ENCODE peak calls at places on chromosome 7, in four cellular contexts. One of them, this sample, is unnamed.

GRCh38 chr7:98559958-98560357 is 57.1 kb upstream of the NPTX2 start:
- DNase-seq in GM12878: no peak
- DNase-seq in K562: no peak
- DNase-seq in HepG2: no peak
- DNase-seq in this sample: no peak

GRCh38 chr7:88835147-88835728 is 39.7 kb upstream of the TEX47 start:
- DNase-seq in GM12878: peak; percentile 15
- DNase-seq in K562: peak; percentile 22
- DNase-seq in HepG2: peak; percentile 27
- DNase-seq in this sample: peak; percentile 31

GRCh38 chr7:24029068-24029467 is 254.9 kb upstream of the NPY start:
- DNase-seq in GM12878: no peak
- DNase-seq in K562: no peak
- DNase-seq in HepG2: no peak
- DNase-seq in this sample: no peak

GRCh38 chr7:149003018-149003417 is 25.3 kb downstream of the PDIA4 start:
- DNase-seq in GM12878: no peak
- DNase-seq in K562: no peak
- DNase-seq in HepG2: no peak
- DNase-seq in this sample: no peak

GRCh38 chr7:103636153-103636552 is 190.1 kb upstream of the SLC26A5 start:
- DNase-seq in GM12878: no peak
- DNase-seq in K562: no peak
- DNase-seq in HepG2: no peak
- DNase-seq in this sample: no peak

GRCh38 chr7:150781961-150782360 is 18.2 kb downstream of the TMEM176B start:
- DNase-seq in GM12878: no peak
- DNase-seq in K562: no peak
- DNase-seq in HepG2: no peak
- DNase-seq in this sample: no peak

GRCh38 chr7:134534633-134535032 is 7.3 kb downstream of the AKR1B10 start:
- DNase-seq in GM12878: no peak
- DNase-seq in K562: no peak
- DNase-seq in HepG2: no peak
- DNase-seq in this sample: no peak

GRCh38 chr7:111459757-111460280 is 102.5 kb downstream of the IMMP2L start:
- DNase-seq in GM12878: no peak
- DNase-seq in K562: peak; percentile 34
- DNase-seq in HepG2: no peak
- DNase-seq in this sample: no peak

GRCh38 chr7:137421389-137421788 is 77.9 kb upstream of the PTN start:
- DNase-seq in GM12878: no peak
- DNase-seq in K562: no peak
- DNase-seq in HepG2: no peak
- DNase-seq in this sample: no peak

GRCh38 chr7:45407730-45408406 is 166.3 kb upstream of the ADCY1 start:
- DNase-seq in GM12878: no peak
- DNase-seq in K562: peak; percentile 20
- DNase-seq in HepG2: no peak
- DNase-seq in this sample: peak; percentile 10

GRCh38 chr7:132500727-132501410 is 75.4 kb downstream of the PLXNA4 start:
- DNase-seq in GM12878: no peak
- DNase-seq in K562: no peak
- DNase-seq in HepG2: no peak
- DNase-seq in this sample: peak; percentile 20

GRCh38 chr7:132499065-132499464 is 77.2 kb downstream of the PLXNA4 start:
- DNase-seq in GM12878: no peak
- DNase-seq in K562: no peak
- DNase-seq in HepG2: no peak
- DNase-seq in this sample: no peak

GRCh38 chr7:132504071-132504470 is 72.2 kb downstream of the PLXNA4 start:
- DNase-seq in GM12878: no peak
- DNase-seq in K562: no peak
- DNase-seq in HepG2: no peak
- DNase-seq in this sample: no peak

GRCh38 chr7:132503415-132503814 is 72.9 kb downstream of the PLXNA4 start:
- DNase-seq in GM12878: no peak
- DNase-seq in K562: no peak
- DNase-seq in HepG2: no peak
- DNase-seq in this sample: no peak

DNA sequence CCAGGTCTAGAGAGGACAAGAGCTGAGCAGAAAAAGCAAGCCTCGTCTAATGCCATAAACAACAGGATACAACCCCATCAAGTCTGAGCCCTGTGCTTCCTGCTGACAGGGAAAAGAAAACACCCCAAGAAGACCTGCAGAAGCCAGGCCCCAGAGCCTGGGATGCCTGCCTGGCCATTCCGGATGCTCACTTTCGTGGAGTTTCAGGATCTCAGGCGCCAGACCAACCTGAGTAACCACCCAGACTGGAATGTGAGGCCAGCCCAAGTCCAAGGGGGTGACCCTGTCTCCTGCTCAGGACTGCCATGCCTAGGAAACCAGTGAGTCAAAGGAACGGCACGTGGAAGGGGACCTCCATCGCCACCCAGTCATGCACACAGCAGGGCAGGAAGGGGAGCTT is 74.3 kb downstream of the PLXNA4 start:
- DNase-seq in GM12878: no peak
- DNase-seq in K562: no peak
- DNase-seq in HepG2: no peak
- DNase-seq in this sample: no peak
- TF ChIP-seq FOXK2 in GM12878: no peak
- TF ChIP-seq FOXK2 in K562: no peak
- TF ChIP-seq FOXK2 in HepG2: no peak
- TF ChIP-seq FOXK2 in this sample: no peak

DNA sequence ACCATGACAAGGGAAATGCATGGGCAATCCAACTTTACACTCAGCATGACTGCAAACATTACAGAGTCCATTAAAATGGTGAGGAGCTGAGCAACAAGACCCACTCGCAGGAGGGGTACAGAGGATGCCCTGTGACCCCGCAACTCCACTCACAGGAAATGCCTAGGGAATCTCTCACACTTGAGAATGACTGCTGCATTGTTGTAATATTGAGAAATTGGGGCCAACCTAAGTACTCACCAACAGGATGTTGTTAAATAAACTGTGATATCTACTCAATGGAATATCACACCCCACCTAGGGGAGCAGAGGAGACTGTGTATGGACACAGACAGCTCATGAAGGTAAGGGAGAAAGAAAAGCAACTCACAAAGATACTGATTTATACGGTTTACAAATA is 53.4 kb upstream of the CAMK2B start:
- DNase-seq in GM12878: no peak
- DNase-seq in K562: no peak
- DNase-seq in HepG2: peak; percentile 75
- DNase-seq in this sample: no peak
- TF ChIP-seq SP1 in GM12878: no peak
- TF ChIP-seq SP1 in K562: no peak
- TF ChIP-seq SP1 in HepG2: no peak
- TF ChIP-seq SP1 in this sample: no peak

DNA sequence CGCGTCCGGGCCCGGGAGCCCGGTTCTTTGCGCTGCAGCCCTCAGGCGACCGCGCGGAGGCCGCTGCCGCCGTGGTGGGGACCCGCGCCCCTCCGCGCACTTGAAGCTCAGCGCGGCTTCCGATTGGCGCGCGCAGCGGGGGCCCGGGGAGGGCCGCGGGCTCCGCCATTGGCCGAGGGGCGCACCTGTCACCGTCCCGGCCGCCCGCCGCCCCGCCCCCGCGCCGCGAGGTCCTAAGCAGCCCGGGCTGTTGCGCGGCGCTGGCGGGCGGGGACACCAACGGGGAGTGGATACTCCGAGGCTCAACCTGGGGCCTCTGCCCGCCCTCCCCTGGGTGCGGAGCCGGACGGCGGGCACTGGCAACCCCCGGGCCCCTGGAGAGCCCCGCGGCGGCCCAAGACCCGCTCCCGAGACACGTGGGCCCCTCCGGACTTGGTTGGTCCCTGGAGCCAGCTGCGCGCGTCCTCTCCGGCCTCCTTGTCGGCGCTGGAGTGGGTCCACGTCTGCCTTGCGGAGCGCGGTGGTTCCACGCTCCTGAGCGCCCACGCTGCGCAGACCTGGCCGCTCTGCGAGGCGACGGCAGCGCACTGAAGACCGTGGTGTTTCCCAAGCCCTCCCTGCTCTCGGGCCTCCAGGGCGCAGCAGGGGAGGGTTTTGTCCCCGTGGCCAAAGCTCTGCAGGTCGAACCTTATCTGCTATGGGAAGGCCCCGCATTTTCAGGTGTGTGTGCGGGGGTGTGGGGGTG is at the start of gene MNX1:
- DNase-seq in GM12878: no peak
- DNase-seq in K562: peak; percentile 100
- DNase-seq in HepG2: peak; percentile 57
- DNase-seq in this sample: peak; percentile 99
- TF ChIP-seq BHLHE40 in GM12878: no peak
- TF ChIP-seq BHLHE40 in K562: no peak
- TF ChIP-seq BHLHE40 in HepG2: no peak
- TF ChIP-seq BHLHE40 in this sample: no peak

GRCh38 chr7:101984997-101985645 is 167.7 kb downstream of the CUX1 start:
- DNase-seq in GM12878: no peak
- DNase-seq in K562: no peak
- DNase-seq in HepG2: no peak
- DNase-seq in this sample: no peak

GRCh38 chr7:101986335-101986734 is 168.9 kb downstream of the CUX1 start:
- DNase-seq in GM12878: no peak
- DNase-seq in K562: no peak
- DNase-seq in HepG2: no peak
- DNase-seq in this sample: no peak

GRCh38 chr7:101984141-101984879 is 166.9 kb downstream of the CUX1 start:
- DNase-seq in GM12878: no peak
- DNase-seq in K562: no peak
- DNase-seq in HepG2: no peak
- DNase-seq in this sample: no peak

GRCh38 chr7:101985646-101986199 is 168.3 kb downstream of the CUX1 start:
- DNase-seq in GM12878: no peak
- DNase-seq in K562: no peak
- DNase-seq in HepG2: no peak
- DNase-seq in this sample: no peak

DNA sequence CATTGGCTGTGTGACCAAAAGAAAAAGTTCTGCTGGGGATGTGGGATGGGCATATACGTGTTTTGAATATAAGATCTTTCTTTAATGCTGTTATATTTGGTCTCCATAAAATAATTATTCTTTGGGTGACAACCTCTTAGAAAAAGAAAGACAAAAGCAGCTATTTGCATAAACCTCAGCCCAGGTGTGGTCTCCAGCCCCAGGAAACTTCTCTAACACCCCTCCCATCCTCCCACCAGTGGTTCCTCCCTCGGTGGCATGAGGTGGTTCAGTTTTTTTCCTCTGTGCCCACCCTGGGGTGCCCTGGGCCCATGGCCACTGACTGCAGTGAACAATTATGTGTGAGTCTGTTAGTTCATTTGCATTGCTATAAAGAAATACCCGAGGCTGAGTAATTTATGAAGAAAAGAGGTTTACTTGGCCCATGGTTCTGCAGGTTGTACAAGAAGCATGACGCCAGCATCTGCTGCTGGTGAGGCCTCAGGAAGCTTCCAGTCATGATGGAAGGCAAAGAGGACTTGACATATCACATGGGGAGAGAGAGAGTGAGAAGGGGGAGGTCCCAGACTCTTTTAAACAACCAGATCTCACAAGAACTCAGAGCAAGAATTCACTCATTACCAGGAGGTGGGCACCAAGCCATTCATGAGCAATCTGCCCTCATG is 165.9 kb downstream of the CUX1 start:
- DNase-seq in GM12878: no peak
- DNase-seq in K562: no peak
- DNase-seq in HepG2: no peak
- DNase-seq in this sample: no peak
- TF ChIP-seq FOXK2 in GM12878: no peak
- TF ChIP-seq FOXK2 in K562: no peak
- TF ChIP-seq FOXK2 in HepG2: no peak
- TF ChIP-seq FOXK2 in this sample: no peak

DNA sequence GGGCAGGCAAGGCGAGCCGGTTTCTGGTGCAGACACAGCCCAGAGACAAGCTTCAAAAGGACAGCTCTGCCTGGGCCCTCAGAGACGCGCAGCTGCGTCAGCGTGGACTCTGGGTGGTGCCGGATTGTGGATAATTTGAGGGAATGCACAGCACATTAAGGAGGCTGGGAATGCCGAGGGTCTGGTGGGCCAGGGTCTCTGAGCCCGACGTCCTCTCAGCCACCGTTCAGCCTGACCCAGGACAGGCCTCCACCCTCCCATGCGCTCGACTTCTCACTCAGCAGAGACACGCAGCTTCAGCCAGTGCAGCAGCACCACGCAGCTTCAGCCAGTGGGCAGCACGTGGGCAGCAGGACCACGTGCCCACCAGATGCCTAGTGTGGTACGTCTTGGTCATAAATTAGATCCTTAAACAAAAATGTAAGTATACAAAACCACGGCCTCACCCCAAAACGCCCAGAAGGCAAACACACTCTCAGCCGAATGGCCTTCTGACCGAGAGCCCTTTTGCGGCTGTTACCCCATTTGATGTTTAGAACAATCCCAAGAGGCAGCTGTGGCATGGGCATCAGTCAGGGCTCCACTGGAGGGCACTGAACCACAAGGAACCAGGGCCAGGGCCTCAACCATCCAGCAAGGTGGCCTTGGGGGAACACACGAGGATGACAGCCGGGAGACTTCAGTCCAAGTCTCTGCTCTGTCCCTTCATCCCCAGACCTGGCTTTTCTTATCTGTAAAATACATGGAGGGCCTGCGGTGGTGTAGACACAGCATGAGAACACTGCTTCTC is 63.8 kb upstream of the INSIG1 start:
- DNase-seq in GM12878: no peak
- DNase-seq in K562: no peak
- DNase-seq in HepG2: no peak
- DNase-seq in this sample: no peak
- TF ChIP-seq SP1 in GM12878: no peak
- TF ChIP-seq SP1 in K562: no peak
- TF ChIP-seq SP1 in HepG2: no peak
- TF ChIP-seq SP1 in this sample: no peak

GRCh38 chr7:158394936-158395335 is 192.7 kb downstream of the PTPRN2 start:
- DNase-seq in GM12878: no peak
- DNase-seq in K562: peak; percentile 88
- DNase-seq in HepG2: no peak
- DNase-seq in this sample: peak; percentile 71
- TF ChIP-seq BHLHE40 in GM12878: no peak
- TF ChIP-seq BHLHE40 in K562: no peak
- TF ChIP-seq BHLHE40 in HepG2: no peak
- TF ChIP-seq BHLHE40 in this sample: no peak

DNA sequence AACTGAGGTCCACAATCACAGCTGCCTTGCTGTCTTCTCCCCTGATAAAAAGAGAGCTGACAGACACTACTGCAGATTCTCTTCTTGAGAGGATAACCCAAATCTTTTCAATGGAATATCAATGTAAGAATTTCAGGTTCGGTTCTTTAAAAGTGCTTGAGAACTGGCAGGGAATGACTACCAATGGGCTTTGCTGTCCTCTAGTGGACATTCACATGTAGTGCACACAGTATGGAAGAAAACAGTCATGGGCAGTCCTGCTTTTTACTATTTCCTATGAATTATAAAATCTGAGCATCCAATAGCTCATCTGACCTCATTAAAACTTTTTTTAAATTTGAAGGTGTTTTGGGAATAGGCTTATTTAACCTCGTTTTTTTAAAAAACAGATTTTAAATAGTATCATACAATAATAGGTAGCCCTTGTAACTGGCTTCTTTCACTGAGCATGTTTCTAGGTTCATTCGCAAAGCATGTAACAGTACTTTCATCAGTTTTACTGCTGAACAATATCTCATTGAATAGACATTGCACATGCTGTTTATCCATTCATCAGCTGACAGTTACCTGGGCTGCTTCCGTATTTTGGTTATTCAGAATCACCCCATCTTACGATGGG is 18.3 kb downstream of the FZD9 start:
- DNase-seq in GM12878: peak; percentile 9
- DNase-seq in K562: peak; percentile 72
- DNase-seq in HepG2: peak; percentile 57
- DNase-seq in this sample: peak; percentile 60
- TF ChIP-seq FOXK2 in GM12878: no peak
- TF ChIP-seq FOXK2 in K562: no peak
- TF ChIP-seq FOXK2 in HepG2: no peak
- TF ChIP-seq FOXK2 in this sample: no peak

This sample was measured in HEK293T.